ENCODE peak calls at places on chromosomes 12 and 14, in ten cellular contexts. J, Z, Q, S, H, G, Y, K, X and B are unnamed samples.

GRCh38 chr14:36515105-36515593 is 4.9 kb downstream of the NKX2-1 start:
- DNase-seq in Q (no peak), S (no peak), Z (no peak), G (no peak), H (no peak), X (no peak), Y (no peak), J (no peak), K (no peak), B (no peak)

GRCh38 chr12:86929962-86930361 is 673.8 kb upstream of the MGAT4C start:
- DNase-seq in H (no peak), G (no peak), K (peak), Y (no peak), S (no peak), Q (no peak), Z (no peak), J (no peak), X (no peak), B (no peak)

GRCh38 chr12:112275211-112275610 is 107.0 kb downstream of the HECTD4 start:
- DNase-seq in G (no peak), J (no peak), S (no peak), X (no peak), K (no peak), Q (no peak), Y (no peak), H (no peak), Z (no peak), B (peak)

GRCh38 chr12:114608509-114608908 is 75.5 kb downstream of the TBX3 start:
- DNase-seq in Q (no peak), H (no peak), Y (no peak), S (no peak), K (no peak), Z (no peak), X (no peak), J (no peak), G (no peak), B (no peak)

GRCh38 chr12:93851245-93851665 is 174.1 kb downstream of the CRADD start:
- DNase-seq in S (no peak), Q (no peak), J (peak), H (no peak), G (no peak), K (no peak), Z (no peak), Y (no peak), X (no peak), B (no peak)

GRCh38 chr12:106898001-106898966 is 57.4 kb upstream of the TMEM263 start:
- DNase-seq in G (no peak), S (no peak), Z (no peak), X (peak), H (no peak), Q (no peak), K (no peak), Y (no peak), J (no peak), B (no peak)

GRCh38 chr12:28034271-28034670 is 61.7 kb upstream of the PTHLH start:
- DNase-seq in X (no peak), H (no peak), Z (no peak), Q (no peak), K (no peak), S (no peak), Y (no peak), J (no peak), G (no peak), B (no peak)

GRCh38 chr12:131448254-131448795 is 262.6 kb upstream of the SFSWAP start:
- DNase-seq in G (no peak), Y (no peak), Q (no peak), S (no peak), Z (no peak), X (no peak), H (no peak), K (no peak), J (no peak), B (no peak)

GRCh38 chr14:102717211-102717610 is 60.0 kb upstream of the TRAF3 start:
- DNase-seq in H (no peak), J (no peak), G (no peak), Y (no peak), K (no peak), X (peak), Q (no peak), Z (no peak), S (no peak), B (peak)

GRCh38 chr14:34810028-34810427 is 65.1 kb downstream of the BAZ1A start:
- DNase-seq in G (no peak), J (no peak), Z (no peak), Y (no peak), K (no peak), S (no peak), H (no peak), Q (no peak), X (no peak), B (no peak)

GRCh38 chr12:108129017-108129812 is at the start of gene WSCD2:
- DNase-seq in S (peak), K (peak), Q (peak), Y (no peak), G (peak), Z (no peak), X (peak), J (no peak), H (peak), B (peak)

GRCh38 chr12:124233041-124233836 is 61.7 kb upstream of the RFLNA start:
- DNase-seq in Z (no peak), Q (no peak), Y (no peak), K (peak), S (no peak), G (peak), X (no peak), H (no peak), J (no peak), B (peak)

GRCh38 chr12:90611891-90612290 is 343.1 kb downstream of the CCER1 start:
- DNase-seq in Z (no peak), X (no peak), G (no peak), Y (no peak), Q (no peak), K (no peak), S (no peak), J (no peak), H (no peak), B (no peak)

GRCh38 chr12:91189526-91189925 is 6.9 kb upstream of the DCN start:
- DNase-seq in K (peak), X (no peak), Y (no peak), S (no peak), Z (no peak), J (no peak), Q (no peak), H (no peak), G (peak), B (peak)

GRCh38 chr12:123223241-123223668 is 9.7 kb downstream of the MPHOSPH9 start:
- DNase-seq in S (no peak), G (no peak), X (no peak), H (no peak), Z (no peak), Y (peak), Q (no peak), K (no peak), J (peak), B (no peak)

GRCh38 chr12:97756066-97756701 is 293.6 kb downstream of the RMST start:
- DNase-seq in J (no peak), S (no peak), Y (no peak), G (no peak), H (no peak), Z (no peak), Q (peak), K (no peak), X (no peak), B (no peak)

GRCh38 chr12:97758586-97758985 is 296.0 kb downstream of the RMST start:
- DNase-seq in Z (no peak), X (no peak), Q (no peak), G (no peak), K (no peak), J (no peak), S (no peak), H (no peak), Y (no peak), B (no peak)

GRCh38 chr12:97756741-97757140 is 294.1 kb downstream of the RMST start:
- DNase-seq in G (no peak), Q (no peak), H (no peak), Z (no peak), X (no peak), J (no peak), K (no peak), Y (no peak), S (no peak), B (no peak)

GRCh38 chr12:97758102-97758501 is 295.5 kb downstream of the RMST start:
- DNase-seq in Z (no peak), Y (no peak), J (no peak), Q (peak), K (no peak), S (no peak), X (no peak), G (no peak), H (no peak), B (no peak)

GRCh38 chr12:97757431-97758091 is 295.0 kb downstream of the RMST start:
- DNase-seq in Y (no peak), Z (no peak), X (no peak), S (no peak), G (no peak), J (no peak), K (no peak), Q (no peak), H (no peak), B (no peak)
- H3K4me3 ChIP-seq in Y (no peak), Z (no peak), X (no peak), S (no peak), G (no peak), J (no peak), K (peak), Q (no peak), H (no peak), B (no peak)

DNA sequence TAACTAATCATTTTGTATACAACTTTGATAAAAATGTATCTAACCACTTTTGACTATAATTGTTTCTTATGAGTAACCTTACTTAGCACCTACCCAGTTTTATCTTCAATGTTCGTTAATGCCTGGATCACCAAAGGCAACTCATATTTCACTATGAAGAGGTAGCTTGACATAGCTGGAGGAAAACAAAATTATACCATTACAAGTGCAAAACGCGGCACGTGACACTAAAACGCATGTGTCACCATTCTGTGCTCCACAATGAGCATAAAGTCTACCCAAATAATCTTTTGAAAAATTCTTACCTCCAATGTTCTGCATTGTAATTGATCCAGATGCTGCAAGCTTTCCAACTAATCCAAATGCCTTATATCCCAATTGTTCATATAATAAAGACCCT is 5.8 kb downstream of the SLC38A2 start:
- DNase-seq in H (no peak), K (peak), G (peak), J (no peak), Z (no peak), S (no peak), X (no peak), Q (no peak), Y (no peak), B (peak)
- H3K4me3 ChIP-seq in H (no peak), K (peak), G (peak), J (no peak), Z (peak), S (peak), X (no peak), Q (no peak), Y (no peak), B (peak)

DNA sequence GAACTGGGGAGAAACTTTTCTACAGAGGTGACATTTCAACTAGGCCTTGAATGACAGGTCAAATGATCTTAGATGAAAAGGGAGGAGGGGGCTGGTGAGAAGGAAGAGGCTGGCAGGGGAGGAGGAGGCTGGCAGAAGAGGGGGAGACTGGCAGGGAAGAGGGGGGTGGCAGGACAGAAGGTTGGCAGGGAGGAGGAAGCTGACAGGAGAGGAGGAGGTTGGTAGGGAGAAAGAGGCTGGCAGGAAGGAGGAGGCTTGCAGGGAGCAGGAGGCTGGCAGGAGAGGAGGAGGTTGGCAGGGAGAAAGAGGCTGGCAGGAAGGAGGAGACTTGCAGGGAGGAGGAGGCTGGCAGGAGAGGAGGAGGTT is 63.4 kb upstream of the PPP4R3A start:
- DNase-seq in K (no peak), H (no peak), G (no peak), Q (no peak), S (no peak), Y (no peak), Z (no peak), X (no peak), J (no peak), B (no peak)
- H3K4me3 ChIP-seq in K (peak), H (no peak), G (no peak), Q (peak), S (no peak), Y (peak), Z (peak), X (no peak), J (peak), B (no peak)

GRCh38 chr12:67069451-67070306 is 199.5 kb upstream of the CAND1 start:
- DNase-seq in Y (no peak), Z (no peak), K (peak), G (no peak), Q (peak), X (peak), S (peak), H (no peak), J (peak), B (no peak)

GRCh38 chr12:67070307-67070600 is 198.9 kb upstream of the CAND1 start:
- DNase-seq in Z (no peak), K (no peak), Q (no peak), H (no peak), J (no peak), S (no peak), X (no peak), Y (no peak), G (no peak), B (no peak)

GRCh38 chr12:67068773-67069450 is 200.2 kb upstream of the CAND1 start:
- DNase-seq in X (peak), S (peak), K (peak), H (no peak), Z (no peak), G (peak), Y (peak), J (no peak), Q (peak), B (peak)

GRCh38 chr12:67067453-67068203 is 201.5 kb upstream of the CAND1 start:
- DNase-seq in J (no peak), Y (no peak), Q (no peak), G (no peak), X (peak), K (no peak), H (no peak), Z (no peak), S (no peak), B (no peak)

GRCh38 chr12:67068204-67068731 is 200.9 kb upstream of the CAND1 start:
- DNase-seq in J (no peak), X (peak), Z (no peak), K (peak), Q (peak), S (peak), H (no peak), Y (no peak), G (no peak), B (no peak)
- H3K4me3 ChIP-seq in J (peak), X (peak), Z (peak), K (peak), Q (peak), S (peak), H (peak), Y (peak), G (peak), B (peak)